ENCODE peak calls at places on chromosome 12, in seven cellular contexts. P is HCT116, R is Panc1, F is SK-N-SH, D is GM23338, Y is HepG2, A is GM12878. X is an unnamed sample. For H3K4me1, the result is how much of the 10 kb centered on the place peaks cover.

GRCh38 chr12:50112456-50113218 is 601 bp downstream of the COX14 start:
- DNase-seq in D (no peak), F (peak), R (no peak), A (no peak), P (no peak), Y (peak), X (no peak)

GRCh38 chr12:72083096-72083825 is 144.6 kb downstream of the TPH2 start:
- DNase-seq in D (peak), P (no peak), A (no peak), Y (no peak), F (no peak), R (no peak), X (no peak)

GRCh38 chr12:29611906-29612305 is 114.4 kb upstream of the OVCH1 start:
- DNase-seq in D (no peak), Y (no peak), F (no peak), R (no peak), P (no peak), A (no peak), X (no peak)

GRCh38 chr12:101018540-101018939 is 191.5 kb downstream of the SLC5A8 start:
- DNase-seq in D (peak), R (no peak), A (no peak), F (no peak), P (peak), Y (peak), X (peak)

GRCh38 chr12:64611430-64612286 is 1.4 kb downstream of the RASSF3 start:
- DNase-seq in Y (no peak), P (no peak), D (no peak), F (peak), R (no peak), A (no peak), X (no peak)

GRCh38 chr12:117766008-117766407 is 202.8 kb downstream of the KSR2 start:
- DNase-seq in R (no peak), Y (no peak), A (no peak), F (no peak), P (no peak), D (no peak), X (no peak)

GRCh38 chr12:41211466-41211865 is 23.3 kb downstream of the PDZRN4 start:
- DNase-seq in F (no peak), R (no peak), D (no peak), P (no peak), Y (no peak), A (no peak), X (no peak)

GRCh38 chr12:68791897-68792481 is 16.0 kb upstream of the MDM2 start:
- DNase-seq in Y (no peak), F (no peak), D (no peak), R (no peak), A (no peak), P (no peak), X (no peak)

GRCh38 chr12:18443768-18444437 is 182.6 kb downstream of the PIK3C2G start:
- DNase-seq in Y (no peak), P (no peak), F (no peak), D (no peak), A (no peak), R (no peak), X (no peak)

GRCh38 chr12:107131832-107132616 is 38.7 kb upstream of the CRY1 start:
- DNase-seq in Y (peak), A (no peak), D (peak), P (peak), F (peak), R (peak), X (peak)

GRCh38 chr12:89210277-89210676 is 142.0 kb downstream of the DUSP6 start:
- DNase-seq in F (no peak), D (no peak), R (no peak), Y (no peak), P (no peak), A (no peak), X (no peak)
- TF ChIP-seq REST in F (no peak), D (no peak), R (no peak), Y (no peak), P (no peak), A (no peak), X (no peak)

DNA sequence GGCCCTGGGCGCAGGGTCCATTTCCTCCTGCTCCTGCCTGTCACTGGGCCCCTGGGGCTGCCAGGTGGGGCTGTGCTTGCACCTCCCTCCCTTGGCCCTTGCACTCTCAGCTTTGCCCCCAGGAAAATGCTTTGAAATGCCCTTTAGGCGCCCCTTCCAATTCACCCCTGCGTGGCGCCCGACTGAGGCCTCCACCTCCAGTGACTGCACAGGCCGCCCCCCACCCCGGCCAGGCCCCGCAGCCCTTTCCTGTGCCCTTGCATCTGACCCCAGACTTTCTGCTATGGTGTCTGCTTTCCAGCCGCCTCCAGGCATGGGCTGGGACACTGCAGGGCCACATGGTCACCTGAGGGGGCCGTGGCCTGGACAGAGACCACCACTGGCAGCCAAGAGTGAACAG is 17.4 kb downstream of the DDX54 start:
- DNase-seq in Y (no peak), D (no peak), F (no peak), R (no peak), A (no peak), P (no peak), X (no peak)
- H3K4me1 ChIP-seq in Y (under half), D (under half), F (under half), R (under half), A (under half), P (under half), X (under half)

GRCh38 chr12:89073027-89073398 is 279.3 kb downstream of the DUSP6 start:
- DNase-seq in F (no peak), P (no peak), A (no peak), Y (no peak), D (no peak), R (no peak), X (no peak)

GRCh38 chr12:89080797-89081470 is 271.4 kb downstream of the DUSP6 start:
- DNase-seq in Y (no peak), R (no peak), P (no peak), D (no peak), F (no peak), A (no peak), X (no peak)

GRCh38 chr12:89072303-89073026 is 279.8 kb downstream of the DUSP6 start:
- DNase-seq in D (peak), Y (no peak), P (no peak), A (no peak), F (no peak), R (no peak), X (no peak)

GRCh38 chr12:89073659-89074058 is 278.6 kb downstream of the DUSP6 start:
- DNase-seq in Y (no peak), F (no peak), D (no peak), A (no peak), P (no peak), R (no peak), X (no peak)

DNA sequence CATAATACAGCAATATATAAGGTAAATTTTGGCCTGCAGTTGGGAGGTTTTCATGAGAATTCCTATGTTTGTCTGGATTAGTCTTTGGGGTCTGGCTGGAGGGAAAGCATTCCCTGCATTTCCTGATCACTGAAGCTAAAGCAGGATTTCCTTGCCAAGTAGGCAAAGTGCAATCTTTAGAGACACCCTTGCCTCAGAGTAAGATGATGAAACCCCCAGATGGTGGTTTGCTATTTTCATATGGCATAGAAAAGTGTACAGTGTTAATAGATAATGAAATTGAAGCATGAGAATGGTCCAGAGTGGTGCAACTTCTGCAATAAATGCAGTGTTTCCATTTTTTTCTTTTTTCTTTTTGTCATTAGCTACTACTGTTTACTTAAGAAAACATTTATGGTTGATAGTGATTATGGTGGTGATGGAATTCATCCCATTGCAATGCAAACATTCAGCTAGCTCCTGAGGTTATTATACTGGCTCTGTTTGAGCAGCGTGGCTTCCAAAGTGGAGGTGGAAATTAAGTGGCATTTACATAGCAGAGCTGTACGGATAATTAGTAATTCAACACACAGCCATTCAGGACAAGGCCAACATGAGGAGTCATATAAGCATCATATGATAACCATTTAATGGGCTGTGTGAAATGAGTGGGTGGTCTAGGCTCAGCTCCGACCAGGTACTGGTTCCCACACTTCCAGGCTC is 276.3 kb downstream of the DUSP6 start:
- DNase-seq in D (no peak), A (no peak), R (no peak), Y (no peak), F (no peak), P (no peak), X (no peak)
- TF ChIP-seq REST in D (no peak), A (no peak), R (no peak), Y (no peak), F (no peak), P (no peak), X (no peak)

DNA sequence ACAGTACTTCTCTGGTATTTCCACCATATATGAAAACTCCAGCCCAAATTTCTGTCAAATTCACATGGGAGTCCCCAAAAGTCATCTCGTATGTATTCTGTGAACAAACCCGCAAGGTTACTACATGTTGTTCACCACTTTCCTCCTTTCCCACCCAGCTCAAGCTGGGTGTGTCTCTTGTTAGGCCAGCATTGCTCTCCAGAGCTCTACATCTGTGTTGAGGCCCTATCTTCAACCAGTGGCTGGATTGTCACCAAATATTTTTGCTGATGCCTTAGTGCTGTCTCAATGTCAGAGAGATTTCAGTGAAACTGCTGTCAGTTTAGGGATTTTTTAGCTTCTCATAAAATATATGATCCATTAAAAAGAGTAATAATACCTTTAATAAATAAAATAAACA is 230.9 kb downstream of the BTG1 start:
- DNase-seq in F (no peak), P (no peak), R (no peak), A (no peak), D (no peak), Y (no peak), X (no peak)
- H3K4me1 ChIP-seq in F (under half), P (under half), R (under half), A (under half), D (under half), Y (under half), X (under half)

GRCh38 chr12:15601210-15601800 is 187.9 kb downstream of the EPS8 start:
- DNase-seq in D (no peak), R (no peak), F (no peak), A (no peak), Y (no peak), P (no peak), X (peak)
- TF ChIP-seq REST in D (no peak), R (no peak), F (no peak), A (no peak), Y (no peak), P (no peak), X (no peak)

GRCh38 chr12:111580119-111580425 is 19.0 kb downstream of the ATXN2 start:
- DNase-seq in F (no peak), A (no peak), D (no peak), P (no peak), Y (no peak), R (no peak), X (no peak)
- H3K4me1 ChIP-seq in F (under half), A (under half), D (under half), P (under half), Y (under half), R (under half), X (under half)

GRCh38 chr12:52636592-52637258 is 15.3 kb downstream of the KRT2 start:
- DNase-seq in A (no peak), D (no peak), Y (no peak), F (no peak), P (no peak), R (no peak), X (no peak)
- TF ChIP-seq REST in A (no peak), D (no peak), Y (no peak), F (no peak), P (no peak), R (no peak), X (no peak)

DNA sequence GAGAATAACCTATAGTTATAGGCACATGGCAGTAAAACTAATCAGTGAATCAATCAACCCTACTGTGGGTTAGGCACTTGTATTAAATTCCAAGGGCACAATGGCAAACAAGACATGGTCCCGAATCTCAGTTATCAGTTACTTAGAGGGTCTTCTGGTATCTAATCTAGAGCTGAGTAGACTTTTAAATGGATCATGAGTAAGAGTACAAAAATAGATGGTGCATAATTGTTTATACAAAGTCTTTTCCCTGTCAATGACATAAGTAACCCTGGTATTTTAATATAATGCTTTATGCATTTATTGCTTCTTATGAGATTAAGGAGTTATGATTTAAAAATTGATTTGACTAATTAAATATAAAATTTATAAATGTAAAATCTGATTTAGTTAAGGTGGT is 23.0 kb upstream of the KCNJ8 start:
- DNase-seq in D (no peak), P (no peak), R (no peak), A (no peak), F (no peak), Y (no peak), X (no peak)
- H3K4me1 ChIP-seq in D (under half), P (under half), R (under half), A (under half), F (under half), Y (under half), X (under half)

DNA sequence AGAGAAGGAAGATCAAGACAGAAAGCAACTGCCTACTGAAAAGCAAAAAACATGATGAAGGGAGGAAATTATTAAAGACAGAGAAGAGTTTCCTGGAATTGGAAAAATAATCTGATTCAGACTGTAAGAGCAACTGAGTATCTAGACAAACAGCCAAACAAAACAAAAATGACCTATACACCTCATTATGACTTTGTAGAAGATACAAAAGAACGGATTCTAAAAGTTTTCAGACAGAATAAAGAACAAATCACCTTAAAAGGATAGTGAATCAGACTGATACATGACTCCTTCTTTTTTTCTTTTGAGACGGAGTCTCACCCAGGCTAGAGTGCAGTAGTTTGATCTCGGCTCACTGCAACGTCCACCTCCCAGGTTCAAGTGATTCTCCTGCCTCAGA is 10.4 kb downstream of the OSBPL8 start:
- DNase-seq in F (no peak), A (no peak), Y (no peak), R (no peak), P (no peak), D (no peak), X (no peak)
- TF ChIP-seq REST in F (no peak), A (no peak), Y (no peak), R (no peak), P (no peak), D (no peak), X (no peak)